ENCODE peak calls at places on chromosomes 5 and 9, in seven cellular contexts. D is uterus, G is A549, V is stomach, R is sigmoid colon, N is heart left ventricle, T is H1. W is an unnamed sample.

GRCh38 chr9:99023831-99024230 is 80.1 kb downstream of the COL15A1 start:
- DNase-seq in R (no peak), T (no peak), G (no peak), N (peak), D (peak), V (no peak), W (peak)

GRCh38 chr9:134344068-134344820 is 18.0 kb downstream of the RXRA start:
- DNase-seq in N (peak), G (no peak), T (no peak), D (no peak), R (peak), V (no peak), W (no peak)

GRCh38 chr5:61330341-61330878 is 1.6 kb upstream of the ZSWIM6 start:
- DNase-seq in N (peak), V (no peak), G (peak), D (peak), T (no peak), R (peak), W (peak)

GRCh38 chr9:134381671-134382505 is 55.6 kb downstream of the RXRA start:
- DNase-seq in G (no peak), R (no peak), D (peak), V (no peak), T (no peak), N (peak), W (no peak)

GRCh38 chr5:175444060-175444904 is at the start of gene DRD1:
- DNase-seq in T (no peak), D (no peak), V (peak), N (no peak), R (no peak), G (peak), W (peak)

GRCh38 chr5:180180198-180180820 is 28.7 kb downstream of the RASGEF1C start:
- DNase-seq in V (no peak), T (no peak), N (no peak), G (no peak), D (no peak), R (no peak), W (no peak)

GRCh38 chr9:89635007-89635742 is 30.4 kb downstream of the GADD45G start:
- DNase-seq in N (no peak), G (no peak), V (peak), T (no peak), R (no peak), D (peak), W (peak)

GRCh38 chr5:32522429-32523143 is 62.8 kb upstream of the SUB1 start:
- DNase-seq in T (no peak), D (no peak), R (no peak), N (peak), G (no peak), V (no peak), W (no peak)

GRCh38 chr9:13447551-13448422 is 168.3 kb upstream of the MPDZ start:
- DNase-seq in G (no peak), N (no peak), T (no peak), R (no peak), D (no peak), V (no peak), W (no peak)

GRCh38 chr5:124232517-124232916 is 513.9 kb downstream of the ZNF608 start:
- DNase-seq in R (no peak), V (no peak), G (no peak), D (no peak), T (no peak), N (no peak), W (no peak)

GRCh38 chr5:52734557-52734956 is 53.2 kb upstream of the ITGA1 start:
- DNase-seq in T (no peak), G (no peak), D (no peak), V (no peak), N (no peak), R (no peak), W (no peak)

GRCh38 chr5:33321026-33321425 is 119.7 kb upstream of the TARS1 start:
- DNase-seq in G (peak), R (peak), N (no peak), V (no peak), T (no peak), D (peak), W (no peak)

GRCh38 chr5:5424736-5425135 is 2.3 kb downstream of the ICE1 start:
- DNase-seq in R (no peak), V (no peak), N (no peak), G (no peak), T (no peak), D (no peak), W (no peak)

GRCh38 chr5:169599451-169599850 is 15.9 kb downstream of the SPDL1 start:
- DNase-seq in R (no peak), G (peak), D (no peak), N (no peak), V (peak), T (no peak), W (no peak)

GRCh38 chr5:6365142-6365976 is 13.0 kb downstream of the MED10 start:
- DNase-seq in T (no peak), R (no peak), V (peak), D (no peak), G (no peak), N (no peak), W (peak)

GRCh38 chr5:75053286-75054109 is 1.1 kb upstream of the GCNT4 start:
- DNase-seq in V (peak), R (peak), T (no peak), N (peak), G (peak), D (peak), W (peak)

GRCh38 chr5:82707741-82708140 is 369.5 kb downstream of the TMEM167A start:
- DNase-seq in N (no peak), D (no peak), G (no peak), R (no peak), V (no peak), T (no peak), W (no peak)

GRCh38 chr9:106174331-106174730 is 480.0 kb downstream of the TMEM38B start:
- DNase-seq in N (no peak), G (no peak), T (no peak), V (no peak), R (no peak), D (no peak), W (no peak)

GRCh38 chr9:73348485-73348884 is 196.8 kb downstream of the ANXA1 start:
- DNase-seq in D (no peak), V (no peak), T (no peak), G (peak), N (no peak), R (no peak), W (no peak)

GRCh38 chr5:169942181-169942580 is 38.1 kb downstream of the INSYN2B start:
- DNase-seq in V (no peak), G (no peak), D (no peak), R (no peak), T (no peak), N (no peak), W (no peak)

GRCh38 chr5:54257366-54258118 is 52.8 kb downstream of the ARL15 start:
- DNase-seq in G (no peak), D (no peak), T (no peak), R (no peak), V (no peak), N (no peak), W (no peak)

GRCh38 chr9:16267336-16268036 is 603.0 kb downstream of the BNC2 start:
- DNase-seq in V (peak), D (no peak), T (no peak), N (no peak), G (peak), R (no peak), W (no peak)

GRCh38 chr5:106121972-106122605 is 1548.6 kb downstream of the EFNA5 start:
- DNase-seq in N (no peak), R (no peak), T (no peak), V (peak), D (no peak), G (peak), W (peak)

GRCh38 chr9:18928711-18929110 is 104.3 kb downstream of the SAXO1 start:
- DNase-seq in R (no peak), D (no peak), V (no peak), G (no peak), N (no peak), T (no peak), W (no peak)

GRCh38 chr9:76027426-76027825 is 137.0 kb downstream of the PCSK5 start:
- DNase-seq in N (no peak), G (no peak), V (no peak), T (no peak), D (no peak), R (no peak), W (no peak)

GRCh38 chr5:78751872-78752271 is 103.3 kb upstream of the LHFPL2 start:
- DNase-seq in R (no peak), G (no peak), T (no peak), D (no peak), V (no peak), N (no peak), W (no peak)

DNA sequence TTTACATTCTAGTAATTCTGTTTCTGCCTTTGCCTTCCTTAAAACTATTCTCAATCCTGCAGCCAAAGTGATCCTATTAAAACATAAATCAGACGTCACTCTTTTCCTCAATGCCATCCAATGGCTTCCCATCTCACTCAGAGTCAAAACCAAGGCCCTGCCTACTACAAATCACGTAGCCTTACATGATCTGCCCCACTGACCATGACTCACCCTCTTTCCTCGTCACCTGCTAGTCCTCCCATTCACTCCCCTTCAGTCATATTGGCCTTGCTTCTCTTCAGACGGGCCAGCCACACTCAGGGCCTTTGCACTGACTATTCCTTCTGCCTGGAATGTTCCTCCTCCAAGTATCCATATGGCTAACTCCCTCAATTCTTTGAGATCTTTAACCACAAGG is 39.0 kb upstream of the DMXL1 start:
- DNase-seq in R (no peak), D (no peak), T (no peak), N (no peak), G (peak), V (no peak), W (no peak)
- TF ChIP-seq POLR2A in R (no peak), D (no peak), T (no peak), N (no peak), G (no peak), V (no peak), W (no peak)

GRCh38 chr9:92877531-92878430 is at the start of gene ZNF484:
- DNase-seq in N (peak), T (peak), V (peak), D (peak), G (peak), R (peak), W (peak)
- TF ChIP-seq POLR2A in N (no peak), T (peak), V (no peak), D (no peak), G (no peak), R (peak), W (no peak)

DNA sequence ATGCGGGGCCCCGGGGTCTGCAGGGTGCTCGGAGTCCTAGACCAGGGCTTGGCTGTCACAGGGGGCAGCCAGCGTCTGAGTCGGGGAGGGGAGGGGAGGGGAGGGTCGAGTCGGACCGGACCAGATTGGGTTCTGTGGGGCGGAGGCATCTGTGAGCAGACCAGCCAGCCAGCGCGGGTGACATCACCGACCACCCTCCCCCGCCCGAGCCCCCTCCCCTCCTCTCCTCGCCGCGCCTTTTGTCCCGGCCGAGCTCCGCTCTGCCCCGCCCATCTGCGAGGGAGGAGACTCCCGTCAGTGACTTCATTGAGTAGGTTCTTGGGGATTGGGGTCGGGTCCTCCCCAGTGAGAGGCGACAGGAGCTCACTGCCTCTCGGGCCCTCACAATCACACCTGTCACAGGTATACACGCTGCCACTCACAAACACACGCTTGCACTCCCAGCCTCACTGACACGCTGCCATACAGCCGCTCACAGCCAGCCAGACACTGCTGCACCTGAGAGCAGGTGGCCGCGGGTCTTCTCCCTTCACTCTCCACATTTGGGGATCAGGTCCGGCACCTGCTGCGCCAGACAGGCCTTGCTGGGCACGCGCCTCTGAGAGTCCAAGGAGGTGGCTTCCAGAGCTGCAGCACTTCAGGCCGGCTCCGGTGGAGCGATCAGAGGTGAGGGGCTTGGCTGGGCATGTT is 546 bp downstream of the DNAJB5 start:
- DNase-seq in R (peak), D (peak), G (no peak), V (peak), T (no peak), N (peak), W (peak)
- TF ChIP-seq POLR2A in R (peak), D (peak), G (no peak), V (no peak), T (peak), N (peak), W (no peak)

DNA sequence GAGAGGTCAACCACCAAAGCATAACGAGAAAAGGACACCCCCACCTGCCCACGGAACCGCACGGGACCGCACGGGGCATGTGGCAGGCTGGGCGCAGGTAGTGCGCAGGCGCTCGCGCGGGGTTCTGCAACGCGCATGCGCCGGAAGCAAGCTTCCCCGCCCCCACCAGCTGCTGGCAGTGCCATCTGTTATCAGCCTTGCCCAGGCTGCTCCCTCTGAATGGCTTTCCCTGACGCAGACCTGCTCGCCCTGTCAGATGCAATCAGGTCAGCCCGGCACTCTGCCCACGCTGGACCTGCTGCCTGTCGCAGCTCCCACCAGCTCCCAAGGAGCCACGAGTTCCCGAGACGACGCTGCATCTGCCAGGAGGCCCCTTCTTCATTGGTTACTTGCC is 22.8 kb downstream of the PTCH1 start:
- DNase-seq in R (no peak), V (no peak), D (no peak), N (no peak), G (no peak), T (no peak), W (no peak)
- TF ChIP-seq POLR2A in R (no peak), V (no peak), D (no peak), N (no peak), G (no peak), T (no peak), W (no peak)

DNA sequence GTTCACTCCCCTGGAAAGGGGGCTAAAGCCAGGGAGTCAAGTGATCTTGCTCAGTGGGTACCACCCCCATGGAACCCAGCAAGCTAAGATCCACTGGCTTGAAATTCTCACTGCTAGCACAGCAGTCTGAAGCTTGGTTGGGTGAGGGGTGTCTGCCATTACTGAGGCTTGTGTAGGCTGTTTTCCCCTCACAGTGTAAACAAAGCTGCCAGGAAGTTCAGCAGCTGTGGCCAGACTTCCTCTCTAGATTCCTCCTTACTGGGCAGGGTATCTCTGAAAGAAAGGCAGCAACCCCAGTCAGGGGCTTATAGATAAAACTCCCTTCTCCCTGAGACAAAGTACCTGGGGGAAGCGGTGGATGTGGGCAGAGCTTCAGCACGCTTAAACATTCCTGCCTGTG is 17.1 kb upstream of the EPB41L4A start:
- DNase-seq in N (no peak), G (no peak), D (no peak), V (no peak), R (no peak), T (no peak), W (no peak)
- TF ChIP-seq POLR2A in N (no peak), G (no peak), D (no peak), V (no peak), R (no peak), T (no peak), W (no peak)

GRCh38 chr5:132419517-132420468 is 50.3 kb downstream of the SLC22A5 start:
- DNase-seq in T (no peak), G (peak), D (peak), R (peak), N (peak), V (peak), W (peak)
- TF ChIP-seq POLR2A in T (no peak), G (no peak), D (no peak), R (no peak), N (no peak), V (no peak), W (no peak)

GRCh38 chr9:129412814-129413536 is 207.9 kb downstream of the C9orf50 start:
- DNase-seq in G (peak), T (no peak), N (peak), D (peak), R (peak), V (peak), W (peak)
- TF ChIP-seq POLR2A in G (peak), T (no peak), N (no peak), D (peak), R (no peak), V (no peak), W (no peak)

DNA sequence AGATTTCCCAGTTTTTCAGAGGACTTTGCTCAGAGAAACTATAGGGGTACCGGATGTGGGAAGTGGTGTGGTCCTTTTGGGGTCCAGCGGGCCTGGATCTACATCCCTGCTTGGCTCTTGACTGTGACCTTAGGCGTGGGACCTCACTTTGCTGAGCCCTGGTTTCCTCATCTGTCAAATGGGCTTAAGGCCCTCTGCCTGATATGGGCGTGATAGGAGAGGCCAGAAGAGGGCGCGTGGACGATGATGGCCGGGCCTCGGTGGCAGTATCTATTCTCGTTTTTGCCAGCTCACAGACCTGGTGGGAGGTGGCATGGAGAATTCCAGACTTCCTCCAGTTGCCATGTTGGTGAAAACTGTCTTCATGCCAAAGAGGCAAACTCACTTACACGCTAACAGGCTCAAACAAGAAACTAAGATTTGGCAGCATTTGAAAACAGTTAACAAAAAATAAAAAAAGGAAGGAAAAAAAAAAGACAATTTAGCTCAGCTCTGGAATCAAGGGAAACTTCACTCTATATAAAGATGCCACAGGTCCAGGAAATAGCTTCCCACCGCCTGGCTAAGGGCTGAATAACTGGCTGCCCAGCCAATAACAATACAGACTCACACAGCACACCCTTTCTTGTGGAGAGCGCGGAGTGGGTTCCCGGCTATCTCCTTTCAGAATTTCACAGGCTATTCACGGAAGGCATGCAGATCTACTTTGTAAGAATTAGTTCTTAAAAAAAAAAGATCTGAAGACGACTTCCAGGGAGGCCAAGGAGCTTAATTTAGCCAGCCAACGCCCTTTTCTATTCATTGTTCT is 1.7 kb downstream of the SH3PXD2B start:
- DNase-seq in V (peak), N (no peak), T (no peak), D (peak), R (peak), G (peak), W (peak)
- TF ChIP-seq POLR2A in V (no peak), N (no peak), T (no peak), D (no peak), R (no peak), G (no peak), W (no peak)

W was measured in testis.